ENCODE peak calls at places on chromosomes 6 and 20, in four cellular contexts. P, J, R and X are unnamed samples.

GRCh38 chr20:16803965-16804792 is 56.0 kb downstream of the OTOR start:
- DNase-seq in P (peak; percentile 57), R (peak; percentile 50), J (no peak), X (peak; percentile 80)

GRCh38 chr6:157656437-157657005 is 166.5 kb upstream of the SNX9 start:
- DNase-seq in P (no peak), J (peak; percentile 15), R (no peak), X (no peak)

GRCh38 chr6:11750682-11751081 is 27.9 kb downstream of the ADTRP start:
- DNase-seq in J (no peak), P (peak; percentile 71), R (no peak), X (no peak)

GRCh38 chr6:42224222-42225042 is 6.8 kb upstream of the MRPS10 start:
- DNase-seq in R (peak; percentile 91), P (no peak), J (no peak), X (no peak)

GRCh38 chr20:57400821-57401564 is 9.8 kb downstream of the RBM38 start:
- DNase-seq in J (no peak), P (peak; percentile 88), R (peak; percentile 58), X (no peak)

GRCh38 chr6:43944908-43945777 is 175.1 kb downstream of the VEGFA start:
- DNase-seq in P (no peak), R (no peak), J (no peak), X (no peak)

GRCh38 chr20:55354700-55355099 is 650.6 kb downstream of the CBLN4 start:
- DNase-seq in J (no peak), P (no peak), R (no peak), X (no peak)

GRCh38 chr6:166775180-166775922 is 148.3 kb upstream of the RPS6KA2 start:
- DNase-seq in R (peak; percentile 86), J (peak; percentile 52), P (peak; percentile 84), X (peak; percentile 53)

GRCh38 chr20:53677447-53678314 is 84.0 kb upstream of the ZNF217 start:
- DNase-seq in R (no peak), P (peak; percentile 80), J (no peak), X (peak; percentile 37)

GRCh38 chr6:3794092-3794491 is 42.6 kb upstream of the PXDC1 start:
- DNase-seq in J (no peak), R (peak; percentile 74), P (peak; percentile 63), X (no peak)

GRCh38 chr6:81818778-81819491 is 66.5 kb upstream of the TENT5A start:
- DNase-seq in P (no peak), R (peak; percentile 55), J (no peak), X (no peak)

GRCh38 chr6:20746024-20746423 is 211.8 kb downstream of the CDKAL1 start:
- DNase-seq in P (no peak), J (no peak), R (no peak), X (no peak)

GRCh38 chr6:137798846-137799245 is 68.2 kb upstream of the TNFAIP3 start:
- DNase-seq in J (no peak), R (no peak), P (no peak), X (no peak)

GRCh38 chr6:137801352-137802088 is 65.5 kb upstream of the TNFAIP3 start:
- DNase-seq in J (no peak), P (peak; percentile 71), R (no peak), X (no peak)

GRCh38 chr6:137798261-137798660 is 68.8 kb upstream of the TNFAIP3 start:
- DNase-seq in J (no peak), P (no peak), R (no peak), X (no peak)

GRCh38 chr6:137800749-137801148 is 66.3 kb upstream of the TNFAIP3 start:
- DNase-seq in J (no peak), R (no peak), P (no peak), X (no peak)

DNA sequence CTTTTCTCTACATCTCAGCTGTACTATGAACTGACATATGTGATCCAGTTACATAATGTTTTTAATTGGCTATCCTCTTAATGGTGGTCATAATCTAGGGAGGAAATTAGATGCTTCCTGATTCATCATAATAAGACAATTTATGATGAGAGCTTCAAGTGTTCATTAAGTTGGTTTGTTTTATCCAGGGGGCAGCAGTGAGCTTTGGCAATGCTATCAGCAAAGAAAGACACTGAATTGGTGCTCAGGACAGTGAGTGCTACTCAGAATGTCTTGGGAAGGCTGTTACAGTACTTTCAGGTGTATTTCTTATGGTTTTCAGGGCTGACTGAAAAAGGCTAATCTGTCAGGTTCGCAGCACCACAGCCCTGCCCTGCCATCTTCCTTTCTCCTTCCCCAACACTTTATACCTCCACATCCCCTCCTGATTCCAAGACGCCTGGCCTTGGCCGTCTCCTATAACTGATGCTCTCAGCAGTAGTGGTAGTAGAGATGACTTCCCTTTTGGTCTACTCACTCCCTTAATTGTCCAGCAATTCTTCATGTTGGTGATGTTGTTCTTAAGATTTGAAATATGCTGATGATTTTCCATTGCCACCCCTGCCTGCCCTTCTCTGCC is 67.0 kb upstream of the TNFAIP3 start:
- DNase-seq in R (peak; percentile 88), P (peak; percentile 82), J (no peak), X (no peak)
- TF ChIP-seq CTCF in R (peak; percentile 70), P (peak; percentile 37), J (peak; percentile 64), X (no peak)

DNA sequence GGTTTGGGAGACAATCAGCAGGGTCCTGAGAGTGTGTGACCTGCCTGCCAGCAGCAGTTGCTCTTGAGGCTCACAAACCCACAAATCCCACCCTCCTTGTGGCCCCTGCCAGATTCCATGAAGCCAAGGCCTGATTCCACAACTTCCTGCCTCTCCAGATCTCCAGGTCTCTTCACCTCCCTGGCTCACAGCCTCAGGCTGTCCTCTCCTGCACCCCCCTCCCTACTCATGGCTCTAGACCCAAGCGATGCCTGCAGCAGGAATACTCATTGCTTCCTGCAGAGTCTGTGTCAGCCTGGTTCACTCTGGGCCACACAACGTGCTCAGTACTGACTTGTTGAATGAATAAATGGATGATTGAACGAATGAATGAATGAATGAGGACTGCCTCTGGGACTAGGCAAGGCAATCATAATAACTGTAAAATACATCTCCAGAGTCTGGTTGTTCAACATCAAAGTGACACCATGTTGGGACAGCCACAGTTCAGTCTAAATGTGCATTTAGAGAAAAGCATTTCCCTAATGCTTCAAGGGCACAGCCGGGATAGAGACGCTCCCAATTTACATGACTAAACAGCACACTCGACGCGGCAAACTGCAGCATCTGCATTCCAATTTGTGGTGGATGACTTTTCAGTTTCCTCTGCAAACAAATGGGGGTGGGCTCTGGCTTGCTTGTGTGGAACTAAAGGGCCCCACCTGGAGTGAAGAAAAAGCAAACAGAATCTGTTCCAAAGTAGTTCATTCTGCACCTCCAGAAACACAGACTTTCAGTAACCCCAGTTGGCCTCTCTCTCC is 139.8 kb downstream of the GRM4 start:
- DNase-seq in P (no peak), J (no peak), R (no peak), X (no peak)
- TF ChIP-seq CTCF in P (no peak), J (no peak), R (no peak), X (no peak)

DNA sequence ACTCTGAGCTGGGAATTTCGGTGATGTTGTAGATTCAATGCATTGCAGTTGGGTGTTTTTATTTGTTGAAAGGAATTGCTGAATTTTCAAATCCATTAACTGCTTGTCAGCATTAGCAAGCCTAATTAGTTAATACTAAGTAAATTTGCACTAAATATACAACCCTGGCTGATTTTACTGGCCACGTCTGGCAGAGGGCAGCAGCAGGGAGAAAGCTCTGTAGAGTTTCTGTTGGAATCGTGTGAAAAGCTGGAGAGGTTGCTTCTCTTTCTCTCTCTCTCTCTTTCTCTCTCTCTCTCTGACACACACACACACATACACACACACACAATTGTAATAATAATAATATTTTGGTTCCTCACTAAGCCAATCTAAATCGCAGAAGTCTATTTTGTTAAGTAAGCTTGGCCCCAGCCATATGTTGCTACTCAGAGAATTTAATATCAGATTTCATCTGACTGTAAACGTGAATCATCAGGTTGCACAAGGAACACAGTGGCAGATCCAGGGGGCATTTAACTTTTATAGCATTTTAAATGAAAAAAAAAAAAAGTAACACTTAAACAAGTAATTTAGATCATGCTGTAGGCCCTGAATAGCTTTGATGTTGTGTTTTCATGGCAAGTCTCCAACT is 289.5 kb downstream of the ESR1 start:
- DNase-seq in J (peak; percentile 79), R (no peak), P (no peak), X (no peak)
- TF ChIP-seq CTCF in J (peak; percentile 39), R (no peak), P (no peak), X (no peak)

GRCh38 chr20:32139947-32140346 is 30.4 kb downstream of the TM9SF4 start:
- DNase-seq in R (peak; percentile 35), J (no peak), P (no peak), X (no peak)
- TF ChIP-seq CTCF in R (no peak), J (no peak), P (no peak), X (no peak)

DNA sequence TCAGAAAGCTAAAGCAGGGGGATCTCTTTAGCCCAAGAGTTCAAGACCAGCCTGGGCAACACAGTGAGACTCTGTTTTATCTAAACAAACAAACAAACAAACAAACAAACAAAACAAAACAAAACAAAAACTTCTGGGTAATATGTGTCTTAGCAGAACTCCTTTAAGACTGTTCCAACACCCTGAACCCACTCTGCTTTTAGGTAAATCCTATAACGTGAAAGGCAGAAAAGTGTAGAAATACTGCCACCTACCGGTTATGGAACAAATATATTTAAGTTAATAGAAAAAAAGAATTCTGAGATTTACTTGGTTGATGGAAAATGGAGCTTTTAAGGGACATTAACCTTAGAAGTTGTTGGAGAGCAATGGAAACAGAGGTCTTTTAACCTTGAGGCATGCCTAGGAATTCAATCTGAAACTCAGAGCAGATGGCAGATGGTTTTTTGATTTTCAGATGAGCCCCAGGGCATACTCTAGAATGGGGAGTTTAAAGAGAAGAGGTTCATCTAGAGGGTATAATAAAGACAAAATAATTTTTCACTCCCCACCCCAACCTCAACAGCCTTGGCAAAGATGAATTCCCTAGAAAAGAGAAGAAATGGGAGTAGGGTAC is 38.5 kb downstream of the SOD2 start:
- DNase-seq in J (peak; percentile 32), R (peak; percentile 59), P (no peak), X (no peak)
- TF ChIP-seq CTCF in J (peak; percentile 52), R (peak; percentile 37), P (peak; percentile 44), X (peak; percentile 96)

DNA sequence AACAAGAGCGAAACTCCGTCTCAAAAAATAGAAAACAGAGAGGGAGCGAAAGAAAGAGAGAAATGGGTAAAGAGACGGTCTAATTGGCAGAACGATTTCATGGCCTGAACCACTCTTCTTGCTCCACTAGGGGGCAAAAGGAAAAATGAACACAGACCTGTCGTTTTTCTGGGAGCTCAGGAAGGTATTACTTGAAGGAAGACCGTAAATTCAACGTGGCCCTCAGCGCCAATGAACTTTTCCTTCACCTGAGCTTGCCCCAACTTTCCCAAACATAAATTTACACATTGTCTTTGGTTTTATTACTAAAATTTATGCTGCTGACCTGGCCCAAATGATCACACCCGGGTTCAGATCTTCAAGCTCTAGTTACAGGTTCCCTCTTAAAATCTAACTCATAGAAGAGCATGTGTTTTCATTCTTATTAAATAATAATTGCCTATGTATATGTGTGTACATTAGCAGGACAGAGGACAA is 67.3 kb downstream of the ATP9A start:
- DNase-seq in J (no peak), R (peak; percentile 32), P (peak; percentile 57), X (peak; percentile 34)
- TF ChIP-seq CTCF in J (peak; percentile 75), R (peak; percentile 66), P (peak; percentile 29), X (peak; percentile 92)